ENCODE peak calls at places on chromosomes 1 and 21, in six cellular contexts. E is sigmoid colon; H is pancreas; C is IMR-90; D is A549; G is CD8-positive, alpha-beta T cell. T is an unnamed sample.

GRCh38 chr1:36572906-36573305 is 90.2 kb upstream of the CSF3R start:
- DNase-seq in G (no peak), D (no peak), E (no peak), H (no peak), C (no peak), T (peak; percentile 30)

GRCh38 chr21:30580132-30580531 is 10.1 kb downstream of the KRTAP22-2 start:
- DNase-seq in D (no peak), G (no peak), H (no peak), E (no peak), C (no peak), T (no peak)

GRCh38 chr1:59475737-59476136 is 178.8 kb downstream of the FGGY start:
- DNase-seq in E (no peak), G (no peak), C (no peak), H (no peak), D (no peak), T (no peak)

GRCh38 chr1:58848818-58849411 is 65.1 kb upstream of the JUN start:
- DNase-seq in D (peak; percentile 94), E (peak; percentile 74), H (peak; percentile 23), C (peak; percentile 98), G (no peak), T (peak; percentile 22)

GRCh38 chr1:94418664-94419655 is 771 bp downstream of the ABCD3 start:
- DNase-seq in H (peak; percentile 41), G (peak; percentile 9), C (peak; percentile 24), D (peak; percentile 22), E (peak; percentile 63), T (peak; percentile 34)

GRCh38 chr1:67749844-67750689 is 65.1 kb downstream of the GADD45A start:
- DNase-seq in G (no peak), D (peak; percentile 65), E (no peak), H (no peak), C (peak; percentile 83), T (no peak)

GRCh38 chr1:9253706-9254105 is 19.1 kb downstream of the H6PD start:
- DNase-seq in C (peak; percentile 36), D (no peak), G (no peak), H (no peak), E (no peak), T (no peak)

GRCh38 chr1:230365723-230366307 is 60.3 kb downstream of the PGBD5 start:
- DNase-seq in E (no peak), C (no peak), G (no peak), H (no peak), D (no peak), T (no peak)

GRCh38 chr1:3727042-3727824 is 25.0 kb upstream of the CCDC27 start:
- DNase-seq in D (peak; percentile 53), C (no peak), H (no peak), E (no peak), G (no peak), T (peak; percentile 60)

GRCh38 chr1:203475012-203475981 is at the start of gene PRELP:
- DNase-seq in C (peak; percentile 16), H (peak; percentile 54), G (no peak), D (peak; percentile 5), E (peak; percentile 94), T (peak; percentile 36)

GRCh38 chr1:212295579-212295978 is 10.4 kb downstream of the PPP2R5A start:
- DNase-seq in D (no peak), C (no peak), H (no peak), G (no peak), E (no peak), T (no peak)

GRCh38 chr1:53344921-53345838 is 17.3 kb upstream of the LRP8 start:
- DNase-seq in E (no peak), C (no peak), G (peak; percentile 1), D (no peak), H (no peak), T (no peak)

GRCh38 chr1:83791821-83792437 is 207.0 kb downstream of the TTLL7 start:
- DNase-seq in D (no peak), H (no peak), G (no peak), C (peak; percentile 0), E (no peak), T (no peak)

GRCh38 chr1:208533746-208534603 is 289.8 kb upstream of the PLXNA2 start:
- DNase-seq in C (no peak), G (no peak), D (no peak), E (no peak), H (no peak), T (peak; percentile 76)

GRCh38 chr1:245589221-245589620 is 434.4 kb downstream of the KIF26B start:
- DNase-seq in E (no peak), D (no peak), C (no peak), G (no peak), H (no peak), T (peak; percentile 74)

GRCh38 chr21:46295996-46296752 is 10.0 kb downstream of the YBEY start:
- DNase-seq in H (peak; percentile 30), D (no peak), E (peak; percentile 95), C (peak; percentile 32), G (peak; percentile 36), T (peak; percentile 56)

GRCh38 chr1:190022709-190023108 is 455.0 kb downstream of the BRINP3 start:
- DNase-seq in C (peak; percentile 75), H (no peak), D (peak; percentile 52), G (no peak), E (no peak), T (no peak)

GRCh38 chr1:234495231-234495990 is 16.4 kb upstream of the TARBP1 start:
- DNase-seq in C (peak; percentile 94), E (no peak), D (peak; percentile 83), H (no peak), G (no peak), T (no peak)

GRCh38 chr1:182626527-182626926 is 22.3 kb upstream of the RGS16 start:
- DNase-seq in H (no peak), E (no peak), D (no peak), G (no peak), C (no peak), T (no peak)

GRCh38 chr1:64494659-64495058 is 24.7 kb downstream of the CACHD1 start:
- DNase-seq in G (no peak), H (no peak), C (no peak), D (no peak), E (no peak), T (no peak)

GRCh38 chr1:29466258-29466657 is 229.9 kb downstream of the PTPRU start:
- DNase-seq in G (no peak), C (no peak), H (no peak), E (peak; percentile 30), D (no peak), T (no peak)

GRCh38 chr1:198610362-198610761 is 28.5 kb upstream of the PTPRC start:
- DNase-seq in H (no peak), D (no peak), C (no peak), G (no peak), E (no peak), T (no peak)

GRCh38 chr1:220528049-220528678 is at the start of gene MARK1:
- DNase-seq in H (peak; percentile 18), G (no peak), C (no peak), E (peak; percentile 87), D (no peak), T (peak; percentile 45)

GRCh38 chr1:2015383-2015735 is 3.8 kb upstream of the GABRD start:
- DNase-seq in G (no peak), H (no peak), C (no peak), D (no peak), E (no peak), T (no peak)

GRCh38 chr1:208233546-208233945 is 10.6 kb downstream of the PLXNA2 start:
- DNase-seq in D (no peak), H (peak; percentile 87), C (no peak), E (no peak), G (no peak), T (no peak)

GRCh38 chr21:43861716-43862115 is 3.3 kb upstream of the AGPAT3 start:
- DNase-seq in H (no peak), D (no peak), C (no peak), G (no peak), E (peak; percentile 30), T (no peak)
- H3K4me1 ChIP-seq in H (peaks cover 3% of the 10 kb centered on the region), D (peaks cover 7% of the 10 kb centered on the region), C (peaks cover 12% of the 10 kb centered on the region), G (peaks cover 7% of the 10 kb centered on the region), E (no peaks in the 10 kb centered on the region), T (no peaks in the 10 kb centered on the region)

GRCh38 chr1:10713614-10714013 is 82.8 kb downstream of the CASZ1 start:
- DNase-seq in C (no peak), E (no peak), D (no peak), H (no peak), G (no peak), T (no peak)

GRCh38 chr1:10716424-10716823 is 80.0 kb downstream of the CASZ1 start:
- DNase-seq in H (no peak), D (no peak), E (no peak), C (no peak), G (no peak), T (no peak)

GRCh38 chr1:10716840-10717239 is 79.6 kb downstream of the CASZ1 start:
- DNase-seq in C (no peak), D (no peak), E (no peak), G (no peak), H (no peak), T (no peak)

GRCh38 chr1:10712568-10712967 is 83.9 kb downstream of the CASZ1 start:
- DNase-seq in G (no peak), H (no peak), D (no peak), C (no peak), E (no peak), T (no peak)

GRCh38 chr1:10714337-10715114 is 81.9 kb downstream of the CASZ1 start:
- DNase-seq in G (no peak), H (peak; percentile 81), E (no peak), C (no peak), D (no peak), T (no peak)
- H3K4me1 ChIP-seq in G (no peaks in the 10 kb centered on the region), H (peaks cover 15% of the 10 kb centered on the region), E (no peaks in the 10 kb centered on the region), C (no peaks in the 10 kb centered on the region), D (peaks cover 4% of the 10 kb centered on the region), T (no peaks in the 10 kb centered on the region)

GRCh38 chr1:150173161-150173585 is 23.5 kb downstream of the PLEKHO1 start:
- DNase-seq in E (no peak), C (no peak), G (no peak), H (no peak), D (no peak), T (no peak)

GRCh38 chr1:150176593-150176992 is 26.9 kb downstream of the PLEKHO1 start:
- DNase-seq in E (no peak), D (no peak), C (no peak), H (no peak), G (no peak), T (no peak)

GRCh38 chr1:150179867-150180266 is 30.2 kb downstream of the PLEKHO1 start:
- DNase-seq in E (no peak), G (no peak), C (no peak), H (no peak), D (no peak), T (no peak)

GRCh38 chr1:150182233-150182632 is 32.5 kb downstream of the PLEKHO1 start:
- DNase-seq in G (no peak), C (no peak), H (no peak), E (peak; percentile 68), D (no peak), T (no peak)

DNA sequence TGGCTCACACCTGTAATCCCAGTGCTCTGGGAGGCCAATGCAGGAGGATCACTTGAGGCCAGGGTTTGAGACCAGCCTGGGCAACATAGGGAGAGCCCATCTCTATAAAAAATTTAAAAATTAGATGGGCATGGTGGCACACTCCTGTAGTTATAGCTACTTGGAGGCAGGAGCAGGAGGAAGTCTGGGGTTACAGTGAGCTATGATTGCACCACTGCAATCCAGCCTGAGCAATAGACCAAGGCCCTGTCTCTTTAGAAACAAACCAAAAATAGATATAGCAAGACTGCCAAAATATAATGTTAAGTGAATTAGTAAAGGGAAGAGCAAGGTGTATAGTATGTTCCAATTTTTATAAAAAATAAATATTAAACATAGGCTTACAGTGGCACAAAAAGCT is 28.8 kb downstream of the PLEKHO1 start:
- DNase-seq in H (no peak), G (no peak), C (no peak), D (no peak), E (no peak), T (no peak)
- H3K4me1 ChIP-seq in H (no peaks in the 10 kb centered on the region), G (no peaks in the 10 kb centered on the region), C (no peaks in the 10 kb centered on the region), D (no peaks in the 10 kb centered on the region), E (no peaks in the 10 kb centered on the region), T (no peaks in the 10 kb centered on the region)

GRCh38 chr1:105886309-105886708 is 1170.2 kb upstream of the PRMT6 start:
- DNase-seq in D (no peak), E (no peak), C (no peak), H (no peak), G (no peak), T (no peak)
- H3K4me1 ChIP-seq in D (no peaks in the 10 kb centered on the region), E (no peaks in the 10 kb centered on the region), C (no peaks in the 10 kb centered on the region), H (no peaks in the 10 kb centered on the region), G (no peaks in the 10 kb centered on the region), T (no peaks in the 10 kb centered on the region)

T was measured in BE2C.